ENCODE peak calls at places on chromosomes 11 and 22, in six cellular contexts. A is CD4-positive, alpha-beta T cell; B is GM23338; D is AG04450; J is PC-9; H is astrocyte of the hippocampus. X is an unnamed sample.

GRCh38 chr11:74388678-74389327 is 9.4 kb downstream of the PGM2L1 start:
- DNase-seq in A (peak), B (peak), D (no peak), J (no peak), H (peak), X (peak)

GRCh38 chr11:8709002-8709672 is 26.5 kb downstream of the RPL27A start:
- DNase-seq in A (no peak), B (peak), D (peak), J (no peak), H (peak), X (no peak)

GRCh38 chr22:29967461-29967860 is 84.5 kb downstream of the MTMR3 start:
- DNase-seq in A (no peak), B (no peak), D (no peak), J (no peak), H (no peak), X (no peak)

GRCh38 chr11:107457558-107458271 is at the start of gene CWF19L2:
- DNase-seq in A (peak), B (peak), D (peak), J (peak), H (peak), X (peak)

GRCh38 chr22:25030636-25031035 is 78.1 kb downstream of the KIAA1671 start:
- DNase-seq in A (no peak), B (no peak), D (no peak), J (no peak), H (peak), X (no peak)

GRCh38 chr22:23251445-23252093 is 71.3 kb downstream of the BCR start:
- DNase-seq in A (no peak), B (no peak), D (no peak), J (no peak), H (no peak), X (peak)

GRCh38 chr22:24871611-24872205 is 65.7 kb downstream of the SGSM1 start:
- DNase-seq in A (no peak), B (no peak), D (no peak), J (no peak), H (peak), X (no peak)

GRCh38 chr11:24748261-24748660 is 251.4 kb downstream of the LUZP2 start:
- DNase-seq in A (no peak), B (no peak), D (no peak), J (no peak), H (no peak), X (no peak)

GRCh38 chr22:37930952-37931440 is 22.4 kb downstream of the C22orf23 start:
- DNase-seq in A (no peak), B (no peak), D (no peak), J (no peak), H (no peak), X (no peak)

GRCh38 chr11:79236541-79236971 is 204.3 kb downstream of the TENM4 start:
- DNase-seq in A (no peak), B (no peak), D (peak), J (no peak), H (peak), X (no peak)

GRCh38 chr11:15629690-15630321 is 515.1 kb downstream of the INSC start:
- DNase-seq in A (no peak), B (peak), D (no peak), J (no peak), H (no peak), X (no peak)

GRCh38 chr11:3160252-3161031 is 4.7 kb downstream of the OSBPL5 start:
- DNase-seq in A (no peak), B (peak), D (peak), J (no peak), H (peak), X (no peak)

GRCh38 chr11:75635009-75635909 is 33.6 kb downstream of the MAP6 start:
- DNase-seq in A (no peak), B (peak), D (no peak), J (no peak), H (peak), X (no peak)

GRCh38 chr11:64025205-64025604 is 10.5 kb upstream of the FLRT1 start:
- DNase-seq in A (no peak), B (peak), D (no peak), J (no peak), H (no peak), X (no peak)

GRCh38 chr11:45801723-45802315 is 3.1 kb upstream of the SLC35C1 start:
- DNase-seq in A (no peak), B (peak), D (no peak), J (no peak), H (no peak), X (no peak)